ENCODE peak calls at places on chromosomes 7 and 10, in five cellular contexts. D is hippocampal formation; U is HuH-7.5; H is GDM1; T is CD4-positive, CD25-positive, alpha-beta regulatory T cell. Y is an unnamed sample.

GRCh38 chr10:33153266-33153967 is 181.1 kb downstream of the NRP1 start:
- DNase-seq in D (no peak), U (no peak), H (no peak), T (no peak), Y (no peak)

GRCh38 chr7:125406111-125406510 is 476.5 kb upstream of the POT1 start:
- DNase-seq in D (no peak), U (no peak), H (no peak), T (no peak), Y (no peak)

GRCh38 chr7:28922618-28923331 is 35.4 kb downstream of the TRIL start:
- DNase-seq in D (peak; percentile 77), U (peak; percentile 25), H (peak; percentile 50), T (peak; percentile 39), Y (peak; percentile 40)

GRCh38 chr10:124646483-124647352 is 97.5 kb downstream of the FAM53B start:
- DNase-seq in D (no peak), U (peak; percentile 49), H (no peak), T (no peak), Y (no peak)

GRCh38 chr10:34918896-34919295 is 103.8 kb upstream of the PARD3 start:
- DNase-seq in D (no peak), U (no peak), H (no peak), T (no peak), Y (no peak)

GRCh38 chr10:101031796-101032636 is 982 bp downstream of the SFXN3 start:
- DNase-seq in D (peak; percentile 83), U (no peak), H (peak; percentile 69), T (peak; percentile 78), Y (peak; percentile 56)

GRCh38 chr10:101682172-101682825 is 12.7 kb downstream of the FBXW4 start:
- DNase-seq in D (no peak), U (no peak), H (no peak), T (no peak), Y (no peak)

GRCh38 chr10:71865561-71866041 is 14.6 kb upstream of the PSAP start:
- DNase-seq in D (no peak), U (no peak), H (no peak), T (no peak), Y (no peak)

GRCh38 chr10:72691470-72692056 is 380 bp upstream of the MCU start:
- DNase-seq in D (peak; percentile 97), U (peak; percentile 71), H (no peak), T (no peak), Y (no peak)

GRCh38 chr10:101580486-101581399 is 7.3 kb downstream of the POLL start:
- DNase-seq in D (no peak), U (no peak), H (no peak), T (no peak), Y (no peak)

GRCh38 chr10:26503911-26504310 is 65.8 kb downstream of the APBB1IP start:
- DNase-seq in D (no peak), U (no peak), H (no peak), T (no peak), Y (no peak)

GRCh38 chr7:25216837-25217236 is 11.4 kb downstream of the NPVF start:
- DNase-seq in D (peak; percentile 52), U (no peak), H (peak; percentile 6), T (peak; percentile 27), Y (peak; percentile 22)

GRCh38 chr10:112698774-112699173 is 251.3 kb upstream of the TCF7L2 start:
- DNase-seq in D (no peak), U (no peak), H (no peak), T (no peak), Y (no peak)

GRCh38 chr7:108497082-108497725 is 28.7 kb downstream of the PNPLA8 start:
- DNase-seq in D (peak; percentile 41), U (peak; percentile 32), H (peak; percentile 38), T (peak; percentile 51), Y (peak; percentile 67)